ENCODE peak calls at places on chromosomes 12 and 14, in seven cellular contexts. L, M, Y, B, S, N and Z are unnamed samples.

GRCh38 chr12:126437934-126438333 is 1372.7 kb downstream of the AACS start:
- DNase-seq in L (no peak), M (no peak), Y (no peak), S (no peak), B (no peak), N (no peak), Z (no peak)

GRCh38 chr12:39300799-39301198 is 142.1 kb downstream of the KIF21A start:
- DNase-seq in N (no peak), M (no peak), S (peak), Y (no peak), L (no peak), B (no peak), Z (no peak)

GRCh38 chr12:88570103-88570502 is 10.2 kb downstream of the KITLG start:
- DNase-seq in S (peak), Y (no peak), M (no peak), L (peak), N (no peak), B (no peak), Z (no peak)

GRCh38 chr14:105091335-105092123 is 26.3 kb upstream of the GPR132 start:
- DNase-seq in L (no peak), S (no peak), M (no peak), B (peak), Y (peak), N (peak), Z (peak)

GRCh38 chr12:100611031-100611430 is 37.5 kb downstream of the GAS2L3 start:
- DNase-seq in L (peak), B (no peak), Y (no peak), S (no peak), M (no peak), N (no peak), Z (no peak)

GRCh38 chr12:12533238-12533829 is 29.3 kb downstream of the DUSP16 start:
- DNase-seq in B (peak), L (no peak), Y (peak), N (no peak), S (no peak), M (no peak), Z (no peak)

GRCh38 chr14:104724981-104725771 is 1.1 kb downstream of the ADSS1 start:
- DNase-seq in S (no peak), N (no peak), M (no peak), L (no peak), Y (peak), B (peak), Z (no peak)

GRCh38 chr14:64944861-64945260 is 2.3 kb upstream of the GPX2 start:
- DNase-seq in L (no peak), N (no peak), Y (no peak), B (no peak), M (peak), S (no peak), Z (no peak)

GRCh38 chr12:113259499-113259953 is 38.3 kb downstream of the TPCN1 start:
- DNase-seq in Y (peak), L (no peak), B (no peak), S (peak), M (no peak), N (peak), Z (no peak)

GRCh38 chr12:109115758-109116610 is at the start of gene ACACB:
- DNase-seq in Y (peak), L (no peak), B (no peak), S (no peak), N (no peak), M (no peak), Z (no peak)

GRCh38 chr12:59834659-59835474 is 239.0 kb downstream of the SLC16A7 start:
- DNase-seq in S (no peak), L (peak), M (no peak), Y (no peak), B (peak), N (no peak), Z (no peak)

GRCh38 chr12:25904442-25904841 is 54.0 kb upstream of the RASSF8 start:
- DNase-seq in S (no peak), L (peak), B (no peak), N (no peak), Y (no peak), M (no peak), Z (no peak)

GRCh38 chr12:10098762-10099161 is at the start of gene CLEC1A:
- DNase-seq in Y (peak), L (no peak), B (no peak), N (no peak), M (no peak), S (peak), Z (no peak)

GRCh38 chr14:81343166-81343565 is 57.0 kb downstream of the STON2 start:
- DNase-seq in M (no peak), B (no peak), S (no peak), L (no peak), Y (no peak), N (no peak), Z (no peak)

GRCh38 chr12:27542628-27543027 is 18.6 kb downstream of the PPFIBP1 start:
- DNase-seq in S (no peak), B (no peak), M (no peak), N (no peak), Y (no peak), L (peak), Z (no peak)

GRCh38 chr14:30638926-30639325 is 16.8 kb downstream of the SCFD1 start:
- DNase-seq in B (no peak), L (no peak), S (no peak), M (no peak), N (no peak), Y (no peak), Z (no peak)

GRCh38 chr14:94143239-94143638 is 13.8 kb upstream of the IFI27L2 start:
- DNase-seq in S (no peak), M (peak), B (peak), Y (no peak), N (no peak), L (no peak), Z (no peak)

GRCh38 chr12:28586481-28586880 is 396.2 kb downstream of the CCDC91 start:
- DNase-seq in L (no peak), Y (no peak), B (no peak), S (no peak), N (no peak), M (no peak), Z (no peak)

GRCh38 chr12:28582687-28583376 is 392.6 kb downstream of the CCDC91 start:
- DNase-seq in S (no peak), L (no peak), B (no peak), N (no peak), M (no peak), Y (no peak), Z (no peak)

GRCh38 chr12:28578833-28579252 is 388.6 kb downstream of the CCDC91 start:
- DNase-seq in M (no peak), B (no peak), L (peak), N (no peak), Y (no peak), S (no peak), Z (no peak)

GRCh38 chr12:28585146-28585545 is 394.9 kb downstream of the CCDC91 start:
- DNase-seq in S (no peak), L (no peak), M (no peak), N (no peak), Y (no peak), B (no peak), Z (no peak)

GRCh38 chr12:28583771-28584261 is 393.6 kb downstream of the CCDC91 start:
- DNase-seq in M (no peak), S (no peak), Y (no peak), B (no peak), N (no peak), L (peak), Z (no peak)
- TF ChIP-seq CTCF in M (no peak), S (no peak), Y (no peak), B (no peak), N (no peak), L (peak), Z (no peak)

GRCh38 chr14:76966535-76966934 is 62.0 kb downstream of the IRF2BPL start:
- DNase-seq in L (no peak), Y (no peak), M (no peak), B (no peak), S (no peak), N (no peak), Z (no peak)

GRCh38 chr14:76965232-76965631 is 63.3 kb downstream of the IRF2BPL start:
- DNase-seq in Y (no peak), B (no peak), M (no peak), N (no peak), L (no peak), S (no peak), Z (no peak)

GRCh38 chr14:76964695-76965094 is 63.8 kb downstream of the IRF2BPL start:
- DNase-seq in M (no peak), B (no peak), L (no peak), Y (no peak), N (no peak), S (no peak), Z (no peak)

GRCh38 chr14:76967788-76968187 is 60.7 kb downstream of the IRF2BPL start:
- DNase-seq in S (no peak), B (no peak), Y (no peak), N (no peak), M (no peak), L (no peak), Z (no peak)

DNA sequence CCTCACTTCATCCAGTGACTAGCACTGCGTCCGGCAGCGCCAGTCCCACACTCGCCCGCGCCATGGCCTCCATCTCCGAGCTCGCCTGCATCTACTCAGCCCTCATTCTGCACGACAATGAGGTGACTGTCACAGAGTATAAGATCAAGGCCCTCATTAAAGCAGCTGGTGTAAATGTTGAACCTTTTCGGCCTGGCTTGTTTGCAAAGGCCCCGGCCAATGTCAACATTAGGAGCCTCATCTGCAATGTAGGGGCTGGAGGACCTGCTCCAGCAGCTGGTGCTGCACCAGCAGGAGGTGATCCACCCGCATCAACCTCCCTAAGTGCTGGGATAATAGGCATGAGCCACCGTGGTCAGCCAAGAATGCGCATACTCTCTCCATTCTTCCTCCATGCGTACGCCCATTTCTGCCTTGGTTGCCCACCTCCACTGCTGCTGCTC is 59.9 kb downstream of the IRF2BPL start:
- DNase-seq in L (no peak), S (no peak), Y (no peak), M (no peak), N (no peak), B (no peak), Z (no peak)
- TF ChIP-seq CTCF in L (no peak), S (no peak), Y (no peak), M (no peak), N (no peak), B (no peak), Z (no peak)

GRCh38 chr14:63843796-63844195 is 9.0 kb upstream of the SYNE2 start:
- DNase-seq in M (no peak), L (no peak), S (no peak), Y (no peak), N (no peak), B (no peak), Z (no peak)

GRCh38 chr14:63840981-63841380 is 11.8 kb upstream of the SYNE2 start:
- DNase-seq in B (no peak), M (no peak), L (no peak), S (no peak), N (no peak), Y (no peak), Z (no peak)
- TF ChIP-seq CTCF in B (no peak), M (no peak), L (no peak), S (peak), N (no peak), Y (no peak), Z (no peak)

DNA sequence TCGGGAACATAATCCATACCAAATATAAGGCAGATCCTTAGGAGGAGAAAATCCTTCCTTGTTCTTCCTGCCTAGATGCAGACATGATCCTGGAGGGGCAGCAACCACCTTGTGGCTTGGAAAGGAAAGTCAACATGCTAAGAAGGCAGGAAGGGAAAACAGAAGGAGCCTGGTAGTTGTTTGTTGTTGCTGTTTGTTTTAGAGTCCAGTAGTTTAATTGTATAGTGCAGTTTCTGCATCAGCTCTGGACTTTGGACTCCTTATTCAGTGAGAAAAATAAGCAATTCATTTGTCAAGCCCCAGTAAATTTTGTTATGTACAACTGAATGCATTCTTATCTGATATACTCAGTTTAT is 45.7 kb upstream of the APPL2 start:
- DNase-seq in N (no peak), M (no peak), L (no peak), Y (no peak), S (no peak), B (peak), Z (no peak)
- TF ChIP-seq CTCF in N (no peak), M (no peak), L (no peak), Y (no peak), S (no peak), B (no peak), Z (no peak)

GRCh38 chr14:68463299-68463698 is 329.6 kb downstream of the ZFP36L1 start:
- DNase-seq in Y (no peak), L (no peak), B (no peak), S (no peak), M (no peak), N (no peak), Z (no peak)

GRCh38 chr14:68463705-68464104 is 329.2 kb downstream of the ZFP36L1 start:
- DNase-seq in S (no peak), Y (no peak), N (no peak), L (no peak), M (no peak), B (peak), Z (no peak)

GRCh38 chr14:68464716-68465115 is 328.2 kb downstream of the ZFP36L1 start:
- DNase-seq in L (peak), S (peak), M (no peak), B (no peak), N (no peak), Y (no peak), Z (peak)

GRCh38 chr14:68461086-68461485 is 331.8 kb downstream of the ZFP36L1 start:
- DNase-seq in L (no peak), M (no peak), N (no peak), S (no peak), B (no peak), Y (no peak), Z (no peak)

DNA sequence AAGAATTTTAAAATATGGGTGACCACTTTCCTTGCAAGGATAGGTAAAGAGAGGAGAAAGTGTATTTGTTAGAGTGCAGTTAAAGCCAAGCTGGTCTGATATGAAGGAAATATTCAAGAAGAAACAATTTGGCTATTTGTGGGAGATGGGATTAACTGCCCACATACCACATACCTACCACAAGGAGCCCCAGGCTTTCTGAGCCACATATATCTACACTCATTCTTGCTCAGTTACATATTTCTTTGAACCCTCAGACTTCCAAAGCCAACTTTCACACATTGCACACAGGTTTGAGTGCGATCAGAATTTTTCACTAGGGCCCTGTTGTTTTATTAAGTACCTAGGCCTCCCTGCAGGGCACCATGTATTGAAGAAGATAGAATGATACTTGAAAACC is 330.2 kb downstream of the ZFP36L1 start:
- DNase-seq in S (no peak), Y (no peak), B (no peak), L (no peak), N (no peak), M (no peak), Z (no peak)
- TF ChIP-seq CTCF in S (no peak), Y (no peak), B (no peak), L (peak), N (no peak), M (no peak), Z (peak)